ENCODE peak calls at places on chromosomes 2 and 18, in four cellular contexts. G, I, Z and O are unnamed samples.

GRCh38 chr2:41781082-41781481 is 266.7 kb upstream of the PKDCC start:
- DNase-seq in G (no peak), I (no peak), Z (no peak), O (no peak)

GRCh38 chr18:68564348-68564747 is 150.6 kb downstream of the TMX3 start:
- DNase-seq in I (no peak), Z (no peak), G (no peak), O (no peak)

GRCh38 chr2:115292742-115293141 is 850.3 kb downstream of the DPP10 start:
- DNase-seq in I (no peak), G (no peak), Z (no peak), O (no peak)

GRCh38 chr2:129061079-129061785 is 742.6 kb upstream of the HS6ST1 start:
- DNase-seq in I (no peak), G (no peak), Z (no peak), O (no peak)

GRCh38 chr2:144996225-144996795 is 476.4 kb upstream of the ZEB2 start:
- DNase-seq in Z (no peak), I (no peak), G (no peak), O (no peak)

GRCh38 chr18:74013955-74014354 is 133.7 kb downstream of the FBXO15 start:
- DNase-seq in G (no peak), I (no peak), Z (peak; percentile 56), O (no peak)

GRCh38 chr18:48828713-48829442 is 121.9 kb downstream of the SMAD7 start:
- DNase-seq in I (no peak), Z (no peak), G (peak; percentile 28), O (peak; percentile 63)

GRCh38 chr2:219215871-219216536 is 2.8 kb downstream of the ABCB6 start:
- DNase-seq in Z (no peak), G (no peak), I (no peak), O (no peak)

GRCh38 chr2:233706720-233707119 is 6.0 kb upstream of the UGT1A5 start:
- DNase-seq in I (no peak), G (no peak), Z (peak; percentile 8), O (no peak)

GRCh38 chr2:233917146-233917545 is at the start of gene TRPM8:
- DNase-seq in Z (no peak), G (no peak), I (no peak), O (no peak)

GRCh38 chr18:77080283-77080682 is 52.3 kb downstream of the MBP start:
- DNase-seq in G (no peak), I (no peak), Z (no peak), O (no peak)

GRCh38 chr18:4024702-4025101 is 430.4 kb downstream of the DLGAP1 start:
- DNase-seq in G (no peak), I (no peak), Z (no peak), O (no peak)

GRCh38 chr2:208265371-208265806 is 666 bp upstream of the PIKFYVE start:
- DNase-seq in I (no peak), G (no peak), Z (no peak), O (no peak)

GRCh38 chr18:11859903-11860407 is 8.7 kb downstream of the CHMP1B start:
- DNase-seq in Z (no peak), G (no peak), I (no peak), O (no peak)

GRCh38 chr18:37684590-37684989 is 119.0 kb upstream of the CELF4 start:
- DNase-seq in G (no peak), Z (no peak), I (no peak), O (no peak)

GRCh38 chr2:225122582-225123486 is 80.6 kb upstream of the DOCK10 start:
- DNase-seq in Z (no peak), G (no peak), I (peak; percentile 29), O (no peak)

GRCh38 chr2:157786663-157787363 is 89.3 kb downstream of the ACVR1 start:
- DNase-seq in G (no peak), Z (no peak), I (no peak), O (no peak)

GRCh38 chr2:119823734-119824334 is 64.1 kb downstream of the PTPN4 start:
- DNase-seq in G (no peak), Z (no peak), I (no peak), O (no peak)

GRCh38 chr18:22556271-22556990 is 138.7 kb upstream of the CTAGE1 start:
- DNase-seq in G (no peak), Z (no peak), I (no peak), O (no peak)

GRCh38 chr2:237625777-237626176 is 1.6 kb upstream of the LRRFIP1 start:
- DNase-seq in G (no peak), I (no peak), Z (no peak), O (no peak)

GRCh38 chr2:7819860-7820259 is 862.0 kb upstream of the ID2 start:
- DNase-seq in G (no peak), Z (no peak), I (no peak), O (no peak)

GRCh38 chr2:69344305-69344704 is 42.7 kb downstream of the GFPT1 start:
- DNase-seq in I (no peak), Z (no peak), G (no peak), O (no peak)

GRCh38 chr2:222653280-222653679 is 2.6 kb downstream of the FARSB start:
- DNase-seq in I (no peak), Z (no peak), G (no peak), O (no peak)

GRCh38 chr2:222652856-222653255 is 3.0 kb downstream of the FARSB start:
- DNase-seq in G (no peak), Z (no peak), I (no peak), O (no peak)

GRCh38 chr2:222655406-222655747 is 515 bp downstream of the FARSB start:
- DNase-seq in Z (no peak), I (no peak), G (no peak), O (no peak)

GRCh38 chr2:222656544-222657446 is 903 bp upstream of the FARSB start:
- DNase-seq in G (no peak), I (no peak), Z (no peak), O (no peak)

DNA sequence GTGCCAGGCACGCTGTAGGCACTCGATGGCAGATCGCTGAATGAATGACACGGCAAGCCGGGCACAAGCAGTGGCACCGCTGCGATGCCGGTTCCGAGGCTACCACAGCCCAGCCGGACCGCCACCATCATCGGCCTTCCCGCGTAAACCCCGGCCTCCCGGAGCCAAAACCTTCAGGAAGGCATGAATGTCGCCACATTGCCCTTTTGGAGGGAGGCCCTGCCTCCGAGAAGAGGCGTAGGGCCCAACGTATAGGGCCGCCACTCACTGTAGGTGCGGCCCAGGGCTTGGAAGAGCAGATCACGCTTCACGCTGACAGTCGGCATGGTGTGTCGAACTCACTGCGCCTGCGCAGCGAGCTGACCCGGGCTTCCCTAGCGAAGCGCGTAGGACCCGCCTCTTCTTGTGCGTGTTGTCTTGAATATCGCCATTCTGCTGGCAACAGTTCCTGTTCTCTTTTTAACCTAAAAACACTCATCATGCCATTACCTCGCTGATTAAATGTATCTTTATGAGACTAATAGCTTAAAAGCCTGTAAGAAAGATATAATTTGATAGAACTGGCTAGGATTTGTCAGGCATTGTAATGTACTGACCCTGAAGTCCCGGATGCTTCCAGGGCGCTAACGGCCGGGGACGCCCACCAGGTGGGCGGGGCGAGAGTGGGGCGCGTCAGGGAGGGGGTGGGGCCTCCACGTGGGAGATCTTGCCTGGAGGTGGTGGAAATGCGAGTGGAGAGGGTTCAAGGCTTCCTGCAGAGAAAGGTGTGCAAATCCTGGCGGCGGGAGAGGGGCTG is at the start of gene FARSB:
- DNase-seq in G (peak; percentile 98), I (peak; percentile 84), Z (peak; percentile 90), O (peak; percentile 86)
- TF ChIP-seq CTCF in G (no peak), I (no peak), Z (no peak), O (no peak)

DNA sequence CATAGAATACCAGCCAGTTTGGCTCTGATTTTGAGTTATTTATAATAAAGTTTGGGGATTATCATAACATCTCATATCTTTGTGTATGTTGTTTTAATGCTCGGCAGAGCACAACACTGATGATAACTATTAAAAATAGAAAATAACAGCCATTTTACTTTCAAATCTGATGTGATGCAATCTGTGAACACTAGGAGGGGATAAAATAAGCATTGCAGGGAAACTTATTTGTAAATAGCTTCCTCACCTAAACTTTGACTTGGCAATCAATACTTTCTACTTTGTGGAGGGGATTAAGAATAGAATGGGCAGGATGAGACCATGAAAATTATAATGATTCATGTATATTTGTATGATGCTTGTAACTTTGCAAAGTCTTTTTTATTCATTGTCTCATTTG is 54.4 kb downstream of the USP14 start:
- DNase-seq in I (no peak), Z (no peak), G (no peak), O (no peak)
- TF ChIP-seq CTCF in I (peak; percentile 41), Z (no peak), G (no peak), O (no peak)

GRCh38 chr18:6039055-6039454 is 143.7 kb upstream of the TMEM200C start:
- DNase-seq in Z (no peak), G (no peak), I (no peak), O (no peak)

GRCh38 chr18:6044319-6044718 is 149.0 kb upstream of the TMEM200C start:
- DNase-seq in I (no peak), G (no peak), Z (no peak), O (no peak)

GRCh38 chr18:6044773-6045172 is 149.5 kb upstream of the TMEM200C start:
- DNase-seq in G (no peak), I (no peak), Z (no peak), O (no peak)
- TF ChIP-seq CTCF in G (no peak), I (no peak), Z (no peak), O (no peak)

DNA sequence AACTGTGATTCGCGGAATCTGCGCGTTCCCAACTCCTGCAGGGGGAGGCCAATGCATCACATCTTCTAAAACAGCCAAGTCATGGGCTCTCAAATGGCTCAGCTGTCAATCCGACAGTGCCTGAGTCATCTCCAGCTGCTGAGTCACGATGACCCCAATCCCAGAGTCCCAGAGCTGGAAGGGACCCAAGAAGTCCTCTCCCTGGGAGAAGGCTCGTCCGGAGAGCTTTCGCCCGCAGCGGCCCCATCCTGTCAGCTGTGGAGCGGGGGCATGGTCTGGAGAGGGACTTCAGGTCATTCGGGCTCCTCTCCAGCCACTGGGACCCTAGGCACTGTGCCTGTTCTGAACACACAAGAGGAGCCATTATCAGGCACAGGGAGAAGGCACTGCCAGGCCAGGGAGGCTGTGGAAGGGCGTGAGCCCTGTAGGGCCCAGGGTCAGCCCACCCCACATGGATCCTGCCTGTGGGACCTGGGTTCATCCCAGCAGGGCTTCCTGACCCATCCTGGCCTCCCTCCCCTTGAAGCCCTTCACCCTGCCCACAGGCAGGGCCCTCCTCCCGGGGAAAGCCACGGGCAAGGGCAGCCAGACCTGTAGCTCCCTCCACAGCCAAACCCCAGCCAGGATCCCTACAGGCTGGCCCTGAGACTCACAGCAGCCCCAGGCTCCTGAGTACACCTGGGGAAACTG is 47.6 kb upstream of the GPC1 start:
- DNase-seq in Z (peak; percentile 75), I (no peak), G (peak; percentile 40), O (no peak)
- TF ChIP-seq CTCF in Z (no peak), I (no peak), G (no peak), O (no peak)

GRCh38 chr18:51864219-51864965 is 475.6 kb upstream of the DCC start:
- DNase-seq in Z (no peak), G (no peak), I (no peak), O (no peak)
- TF ChIP-seq CTCF in Z (no peak), G (no peak), I (no peak), O (no peak)